ENCODE peak calls at places on chromosomes 3 and 15, in five cellular contexts. S, I, Q, H and G are unnamed samples.
A peak's percentile ranks its signal among the peaks of the same experiment; 100 is the strongest.

GRCh38 chr3:71251156-71251775 is 332.3 kb downstream of the FOXP1 start:
- DNase-seq in S (no peak), H (no peak), Q (peak; percentile 49), I (no peak), G (no peak)

GRCh38 chr15:73139416-73140082 is 87.3 kb downstream of the NEO1 start:
- DNase-seq in H (peak; percentile 48), I (no peak), S (no peak), Q (no peak), G (no peak)

GRCh38 chr15:39079296-39079834 is 501.5 kb upstream of the THBS1 start:
- DNase-seq in Q (no peak), S (no peak), I (no peak), H (no peak), G (peak; percentile 82)

GRCh38 chr3:56851966-56852884 is 50.5 kb upstream of the ARHGEF3 start:
- DNase-seq in Q (no peak), H (no peak), I (no peak), S (no peak), G (no peak)

GRCh38 chr3:71226565-71227281 is 356.8 kb downstream of the FOXP1 start:
- DNase-seq in S (peak; percentile 28), H (no peak), I (peak; percentile 15), Q (no peak), G (no peak)

GRCh38 chr3:197027896-197028710 is 1.5 kb downstream of the MELTF start:
- DNase-seq in H (no peak), I (no peak), S (no peak), Q (no peak), G (no peak)

GRCh38 chr3:14267976-14268375 is 89.4 kb downstream of the LSM3 start:
- DNase-seq in S (no peak), I (no peak), Q (no peak), H (no peak), G (no peak)

GRCh38 chr15:53576841-53577240 is 182.6 kb downstream of the WDR72 start:
- DNase-seq in Q (peak; percentile 12), H (no peak), I (no peak), S (no peak), G (no peak)

GRCh38 chr3:29718661-29719065 is 437.8 kb downstream of the RBMS3 start:
- DNase-seq in I (no peak), Q (no peak), H (no peak), S (no peak), G (no peak)

GRCh38 chr3:46660543-46661523 is 32.6 kb downstream of the ALS2CL start:
- DNase-seq in I (no peak), S (no peak), H (peak; percentile 27), Q (no peak), G (no peak)

GRCh38 chr3:196968233-196969000 is at the start of gene PIGZ:
- DNase-seq in Q (no peak), S (no peak), H (peak; percentile 86), I (peak; percentile 84), G (no peak)

GRCh38 chr3:4060608-4061007 is 242.6 kb upstream of the SETMAR start:
- DNase-seq in Q (no peak), H (no peak), I (no peak), S (no peak), G (no peak)

GRCh38 chr3:4062621-4063020 is 240.5 kb upstream of the SETMAR start:
- DNase-seq in S (no peak), H (no peak), I (no peak), Q (no peak), G (no peak)

GRCh38 chr3:4061854-4062360 is 241.3 kb upstream of the SETMAR start:
- DNase-seq in Q (no peak), H (no peak), S (no peak), I (no peak), G (no peak)

GRCh38 chr3:4061201-4061600 is 242.0 kb upstream of the SETMAR start:
- DNase-seq in S (no peak), H (no peak), I (no peak), Q (no peak), G (no peak)

GRCh38 chr3:4060064-4060463 is 243.1 kb upstream of the SETMAR start:
- DNase-seq in H (no peak), I (no peak), S (no peak), Q (peak; percentile 28), G (no peak)
- TF ChIP-seq USF2 in H (no peak), I (no peak), S (no peak), Q (no peak), G (no peak)

GRCh38 chr3:38253704-38254103 is 11.9 kb upstream of the SLC22A13 start:
- DNase-seq in H (no peak), Q (no peak), S (no peak), I (no peak), G (no peak)

GRCh38 chr3:38257583-38257982 is 8.0 kb upstream of the SLC22A13 start:
- DNase-seq in Q (no peak), H (no peak), S (no peak), I (no peak), G (no peak)

GRCh38 chr3:38254872-38255271 is 10.7 kb upstream of the SLC22A13 start:
- DNase-seq in Q (no peak), H (no peak), S (no peak), I (no peak), G (no peak)

GRCh38 chr3:38251197-38251596 is 14.4 kb upstream of the SLC22A13 start:
- DNase-seq in H (no peak), Q (no peak), I (no peak), S (no peak), G (no peak)

DNA sequence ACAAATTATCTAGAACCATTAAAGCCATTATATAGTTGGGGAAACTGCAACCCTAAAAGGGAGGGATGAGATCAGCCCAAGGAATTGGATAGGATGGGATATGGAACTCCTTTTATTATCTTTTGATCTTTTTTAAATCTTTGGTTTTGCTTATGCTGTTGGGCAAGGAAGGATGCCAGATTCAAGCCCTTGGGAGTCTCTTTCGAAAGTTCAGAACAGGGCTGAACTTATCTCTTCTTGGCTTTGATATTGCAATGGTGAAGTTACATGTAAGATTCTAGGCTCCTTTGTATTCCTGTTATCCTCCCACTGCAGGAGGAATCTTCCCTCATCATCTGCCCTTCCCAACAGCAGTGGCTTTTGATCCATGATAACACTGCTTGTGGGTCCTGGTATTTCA is 10.0 kb upstream of the SLC22A13 start:
- DNase-seq in I (no peak), H (no peak), Q (no peak), S (no peak), G (no peak)
- TF ChIP-seq REST in I (no peak), H (no peak), Q (no peak), S (no peak), G (no peak)

GRCh38 chr3:60153221-60153999 is 1097.8 kb downstream of the FHIT start:
- DNase-seq in I (no peak), S (no peak), Q (no peak), H (no peak), G (no peak)

GRCh38 chr3:60147249-60147648 is 1097.4 kb upstream of the CFAP20DC start:
- DNase-seq in S (no peak), H (no peak), Q (no peak), I (no peak), G (no peak)

GRCh38 chr3:60154011-60154410 is 1097.2 kb downstream of the FHIT start:
- DNase-seq in Q (no peak), I (no peak), S (no peak), H (no peak), G (no peak)

GRCh38 chr3:60146121-60146520 is 1096.3 kb upstream of the CFAP20DC start:
- DNase-seq in I (no peak), Q (no peak), S (no peak), H (no peak), G (no peak)

GRCh38 chr3:60149501-60149900 is 1099.7 kb upstream of the CFAP20DC start:
- DNase-seq in S (no peak), H (no peak), Q (no peak), I (no peak), G (no peak)
- TF ChIP-seq USF2 in S (no peak), H (no peak), Q (no peak), I (no peak), G (no peak)

GRCh38 chr3:114567774-114568173 is 273.9 kb downstream of the TIGIT start:
- DNase-seq in Q (no peak), H (no peak), I (no peak), S (no peak), G (no peak)

GRCh38 chr3:114569186-114569585 is 275.4 kb downstream of the TIGIT start:
- DNase-seq in S (no peak), I (no peak), Q (no peak), H (no peak), G (no peak)

GRCh38 chr3:114571363-114571762 is 277.5 kb downstream of the TIGIT start:
- DNase-seq in S (no peak), I (no peak), Q (no peak), H (no peak), G (no peak)

GRCh38 chr3:114572364-114573062 is 278.7 kb downstream of the TIGIT start:
- DNase-seq in S (no peak), Q (no peak), H (no peak), I (no peak), G (no peak)
- TF ChIP-seq REST in S (no peak), Q (no peak), H (no peak), I (no peak), G (no peak)

DNA sequence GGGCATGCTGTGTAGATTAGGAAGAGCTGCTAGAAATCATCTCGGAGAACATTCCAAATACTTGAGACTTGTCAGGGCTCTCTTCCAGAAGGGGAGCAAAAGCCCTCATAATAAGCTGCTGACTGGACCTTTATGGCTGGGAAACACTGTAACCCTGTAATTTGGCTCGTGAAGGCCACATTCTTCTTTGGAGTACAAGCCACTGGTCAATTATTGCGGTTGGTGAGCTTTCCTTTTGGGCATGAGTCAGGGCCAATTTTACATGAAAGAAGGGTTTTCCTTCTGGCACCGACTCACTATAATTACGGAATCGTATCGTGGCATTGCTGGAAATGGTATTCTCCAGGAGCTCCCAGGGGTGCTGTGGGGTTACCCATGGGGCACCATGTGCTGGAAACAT is 434.5 kb upstream of the RGMA start:
- DNase-seq in H (no peak), S (no peak), Q (no peak), I (no peak), G (no peak)
- TF ChIP-seq USF2 in H (no peak), S (no peak), Q (no peak), I (no peak), G (no peak)

GRCh38 chr3:159996018-159996417 is 7.4 kb downstream of the IL12A start:
- DNase-seq in S (no peak), H (no peak), Q (no peak), I (no peak), G (no peak)

GRCh38 chr3:159994182-159994581 is 5.5 kb downstream of the IL12A start:
- DNase-seq in Q (no peak), S (no peak), I (no peak), H (no peak), G (no peak)

GRCh38 chr3:159991591-159991990 is 3.0 kb downstream of the IL12A start:
- DNase-seq in S (no peak), H (no peak), I (no peak), Q (no peak), G (no peak)

GRCh38 chr3:159989973-159990846 is 1.6 kb downstream of the IL12A start:
- DNase-seq in H (peak; percentile 19), I (no peak), Q (no peak), S (no peak), G (no peak)

GRCh38 chr3:159992601-159993000 is 4.0 kb downstream of the IL12A start:
- DNase-seq in Q (no peak), H (no peak), I (no peak), S (no peak), G (no peak)
- TF ChIP-seq REST in Q (no peak), H (no peak), I (no peak), S (no peak), G (no peak)